ENCODE peak calls at places on chromosomes 2 and 18, in seven cellular contexts. T is adrenal gland, S is lower leg skin, B is HS-5, X is astrocyte of the cerebellum, A is nephron progenitor cell, J is skeletal muscle cell. D is an unnamed sample.

GRCh38 chr2:229775614-229776313 is 61.4 kb upstream of the DNER start:
- DNase-seq in T (no peak), S (no peak), B (no peak), X (no peak), A (no peak), J (no peak), D (no peak)

GRCh38 chr2:160005476-160005875 is 56.9 kb downstream of the PLA2R1 start:
- DNase-seq in T (no peak), S (no peak), B (no peak), X (no peak), A (no peak), J (no peak), D (no peak)

GRCh38 chr2:168530980-168531379 is 74.9 kb downstream of the CERS6 start:
- DNase-seq in T (no peak), S (no peak), B (no peak), X (no peak), A (no peak), J (peak; percentile 55), D (no peak)

GRCh38 chr2:235217814-235218213 is 266.0 kb downstream of the SH3BP4 start:
- DNase-seq in T (no peak), S (no peak), B (peak; percentile 23), X (no peak), A (no peak), J (peak; percentile 31), D (no peak)

GRCh38 chr2:141329949-141330348 is 800.9 kb downstream of the LRP1B start:
- DNase-seq in T (no peak), S (no peak), B (peak; percentile 31), X (peak; percentile 16), A (no peak), J (peak; percentile 27), D (no peak)

GRCh38 chr2:24621779-24622538 is 130.9 kb downstream of the NCOA1 start:
- DNase-seq in T (no peak), S (no peak), B (no peak), X (no peak), A (no peak), J (no peak), D (no peak)

GRCh38 chr18:24009651-24010333 is 4.8 kb upstream of the TTC39C start:
- DNase-seq in T (no peak), S (no peak), B (no peak), X (no peak), A (no peak), J (no peak), D (no peak)

GRCh38 chr2:3307236-3307635 is 70.4 kb downstream of the EIPR1 start:
- DNase-seq in T (no peak), S (no peak), B (no peak), X (no peak), A (no peak), J (no peak), D (no peak)

GRCh38 chr18:27604583-27604982 is 419.5 kb upstream of the CHST9 start:
- DNase-seq in T (no peak), S (no peak), B (no peak), X (peak; percentile 11), A (no peak), J (no peak), D (no peak)

GRCh38 chr2:241223211-241224067 is 35.0 kb downstream of the ANO7 start:
- DNase-seq in T (no peak), S (no peak), B (no peak), X (no peak), A (no peak), J (no peak), D (no peak)

GRCh38 chr2:147490612-147491261 is 354.1 kb upstream of the ACVR2A start:
- DNase-seq in T (no peak), S (no peak), B (no peak), X (no peak), A (no peak), J (no peak), D (no peak)

GRCh38 chr2:31997653-31998052 is 13.2 kb downstream of the MEMO1 start:
- DNase-seq in T (no peak), S (no peak), B (no peak), X (no peak), A (no peak), J (no peak), D (no peak)

D was measured in activated gamma-delta T cell treated with anti-CD3 and anti-CD28 coated beads, Interleukin-2, amount 50 U/mL, for 16 hours.